ENCODE peak calls at places on chromosomes 11 and 22, in five cellular contexts. C, M, I, T and A are unnamed samples.

GRCh38 chr22:24482586-24482985 is 12.5 kb upstream of the UPB1 start:
- DNase-seq in M (no peak), I (peak; percentile 85), C (peak; percentile 94), T (no peak), A (peak; percentile 72)

GRCh38 chr11:120255519-120255866 is 15.6 kb downstream of the POU2F3 start:
- DNase-seq in I (no peak), M (no peak), C (no peak), T (no peak), A (no peak)

GRCh38 chr22:37379085-37379484 is 48.2 kb downstream of the ELFN2 start:
- DNase-seq in T (peak; percentile 32), M (peak; percentile 16), C (no peak), I (no peak), A (no peak)

GRCh38 chr11:20226936-20227335 is 66.7 kb upstream of the DBX1 start:
- DNase-seq in T (no peak), M (no peak), C (no peak), I (no peak), A (peak; percentile 73)

GRCh38 chr11:68659158-68659921 is 25.0 kb upstream of the GAL start:
- DNase-seq in I (peak; percentile 100), M (peak; percentile 66), T (no peak), C (peak; percentile 95), A (peak; percentile 99)

GRCh38 chr11:125950696-125951645 is 5.1 kb downstream of the VSIG10L2 start:
- DNase-seq in C (no peak), I (peak; percentile 9), M (peak; percentile 50), T (no peak), A (peak; percentile 85)

GRCh38 chr11:79940165-79940564 is 499.3 kb upstream of the TENM4 start:
- DNase-seq in T (peak; percentile 10), C (peak; percentile 5), I (no peak), M (peak; percentile 65), A (peak; percentile 13)

GRCh38 chr11:70244698-70245097 is 25.8 kb upstream of the PPFIA1 start:
- DNase-seq in M (peak; percentile 69), C (peak; percentile 98), T (no peak), I (peak; percentile 97), A (peak; percentile 83)

GRCh38 chr11:123461164-123461563 is 31.1 kb downstream of the GRAMD1B start:
- DNase-seq in I (no peak), C (no peak), M (no peak), T (no peak), A (no peak)

GRCh38 chr11:37504066-37504611 is 906.1 kb upstream of the RAG2 start:
- DNase-seq in M (peak; percentile 39), T (no peak), I (peak; percentile 88), C (peak; percentile 98), A (peak; percentile 88)

GRCh38 chr11:45455536-45455935 is 169.4 kb upstream of the SYT13 start:
- DNase-seq in M (no peak), C (no peak), I (peak; percentile 6), T (no peak), A (peak; percentile 56)

GRCh38 chr11:86523738-86524602 is 148.4 kb downstream of the ME3 start:
- DNase-seq in M (peak; percentile 62), I (peak; percentile 96), C (peak; percentile 98), T (no peak), A (peak; percentile 90)

GRCh38 chr11:111737877-111738205 is 28.3 kb downstream of the PPP2R1B start:
- DNase-seq in M (no peak), I (peak; percentile 52), C (no peak), T (no peak), A (peak; percentile 45)

GRCh38 chr11:121958978-121959340 is 157.1 kb downstream of the BLID start:
- DNase-seq in M (no peak), T (no peak), C (peak; percentile 2), I (no peak), A (no peak)

GRCh38 chr22:38398609-38399401 is 56.2 kb downstream of the KCNJ4 start:
- DNase-seq in I (peak; percentile 75), M (peak; percentile 89), C (peak; percentile 68), T (peak; percentile 94), A (peak; percentile 55)

GRCh38 chr11:64569300-64569970 is 21.6 kb upstream of the SLC22A12 start:
- DNase-seq in C (no peak), M (no peak), I (no peak), T (no peak), A (no peak)

GRCh38 chr11:61637287-61637686 is 42.9 kb upstream of the DAGLA start:
- DNase-seq in I (no peak), T (no peak), M (no peak), C (peak; percentile 5), A (no peak)

GRCh38 chr11:58844600-58844999 is at the start of gene GLYATL2:
- DNase-seq in I (no peak), C (no peak), T (no peak), M (no peak), A (no peak)

GRCh38 chr11:32511926-32512325 is 71.7 kb upstream of the EIF3M start:
- DNase-seq in C (no peak), T (no peak), M (no peak), I (peak; percentile 32), A (no peak)

GRCh38 chr11:106062592-106062949 is 14.6 kb downstream of the KBTBD3 start:
- DNase-seq in C (no peak), I (no peak), T (no peak), M (no peak), A (no peak)

GRCh38 chr11:24872912-24873311 is 376.1 kb downstream of the LUZP2 start:
- DNase-seq in T (no peak), C (no peak), I (peak; percentile 83), M (no peak), A (no peak)

GRCh38 chr11:100273066-100273815 is 413.8 kb upstream of the ARHGAP42 start:
- DNase-seq in T (no peak), M (no peak), C (no peak), I (no peak), A (no peak)

DNA sequence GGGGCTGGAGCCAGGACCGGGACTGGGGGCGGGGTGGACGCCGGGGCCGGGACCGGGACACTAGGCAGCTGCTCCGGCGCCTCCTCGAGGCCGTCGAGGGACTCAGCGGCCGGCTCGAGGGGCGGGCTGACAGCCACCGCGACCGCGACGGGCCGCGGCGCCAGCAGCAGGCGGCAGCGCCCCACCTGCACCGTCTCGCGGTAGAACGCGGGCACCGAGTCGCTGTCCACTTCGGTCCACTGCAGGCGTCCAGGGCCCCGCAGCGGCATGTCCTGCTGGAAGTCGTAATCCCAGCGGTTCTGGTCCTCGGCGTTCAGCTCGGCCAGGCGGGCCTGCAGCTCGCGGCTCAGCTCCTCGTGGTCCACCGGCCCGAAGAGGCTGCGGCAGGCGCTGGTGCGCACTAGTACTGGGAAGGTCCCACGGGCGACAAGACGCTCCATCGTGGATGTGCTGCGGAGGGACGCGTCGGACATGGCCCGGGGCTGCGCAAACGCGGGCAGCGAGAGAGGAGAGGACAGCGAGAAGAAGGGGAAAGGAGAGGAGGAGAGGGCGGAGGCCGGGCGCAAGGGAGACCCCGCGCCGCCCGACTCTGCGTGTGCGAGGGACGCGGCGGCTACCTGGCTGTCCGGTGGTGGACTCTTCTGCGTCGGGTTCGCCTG is 429 bp downstream of the CDKN1C start:
- DNase-seq in I (peak; percentile 64), T (peak; percentile 64), M (peak; percentile 60), C (peak; percentile 47), A (peak; percentile 16)
- TF ChIP-seq CTCF in I (no peak), T (no peak), M (no peak), C (peak; percentile 33), A (no peak)

DNA sequence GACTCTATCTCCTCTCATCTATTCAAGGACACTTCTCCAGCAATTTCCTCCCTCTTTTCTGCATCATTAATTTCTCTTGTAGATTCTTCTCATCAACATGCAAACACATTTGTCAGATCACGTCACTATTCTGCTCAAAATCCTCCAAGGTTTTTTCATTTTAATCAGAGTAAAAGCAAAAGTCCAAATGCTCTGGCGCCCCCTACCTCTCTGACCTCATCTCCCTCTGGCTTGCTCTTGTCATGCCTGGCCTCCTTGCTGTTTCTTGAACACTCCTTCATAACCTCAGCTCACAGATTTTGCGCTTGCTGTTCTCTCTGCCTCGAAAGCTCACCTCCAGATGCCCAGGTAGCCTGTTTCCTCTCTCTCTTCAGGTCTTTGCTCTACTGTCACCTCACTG is 22.4 kb downstream of the RTCB start:
- DNase-seq in C (no peak), T (peak; percentile 42), I (peak; percentile 44), M (no peak), A (peak; percentile 28)
- TF ChIP-seq CTCF in C (peak; percentile 35), T (peak; percentile 46), I (peak; percentile 71), M (peak; percentile 55), A (peak; percentile 54)

GRCh38 chr22:19554834-19555404 is 30.7 kb upstream of the CLDN5 start:
- DNase-seq in T (peak; percentile 17), I (peak; percentile 55), M (peak; percentile 54), C (peak; percentile 10), A (peak; percentile 14)
- TF ChIP-seq CTCF in T (no peak), I (peak; percentile 58), M (peak; percentile 21), C (no peak), A (no peak)

DNA sequence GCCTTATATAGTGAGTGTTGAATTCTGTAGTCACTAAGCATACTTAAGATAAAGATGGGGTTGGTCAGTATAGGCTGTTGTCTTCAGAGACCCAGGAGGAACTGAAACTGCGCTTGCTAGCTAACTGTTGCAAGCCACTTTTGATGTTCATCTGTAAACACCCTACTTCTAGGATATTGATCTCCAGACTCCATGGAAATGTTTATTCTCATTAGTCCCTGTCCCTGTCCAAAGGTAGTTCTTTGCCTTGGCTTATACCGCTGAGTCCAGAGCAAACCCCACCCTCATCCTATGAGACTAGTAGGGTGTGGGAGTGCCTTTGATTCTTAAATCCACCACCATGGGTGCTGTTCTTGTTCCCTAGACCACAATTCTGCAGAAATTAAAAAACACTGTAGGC is 36.4 kb downstream of the DEPDC5 start:
- DNase-seq in I (no peak), T (no peak), C (no peak), M (no peak), A (no peak)
- TF ChIP-seq CTCF in I (no peak), T (no peak), C (no peak), M (no peak), A (no peak)

GRCh38 chr11:12854829-12855228 is 154.3 kb upstream of the RASSF10 start:
- DNase-seq in C (no peak), M (no peak), T (no peak), I (no peak), A (no peak)

GRCh38 chr11:12860827-12861226 is 148.3 kb upstream of the RASSF10 start:
- DNase-seq in I (peak; percentile 64), C (peak; percentile 71), T (no peak), M (no peak), A (no peak)

GRCh38 chr11:12859872-12860657 is 149.1 kb upstream of the RASSF10 start:
- DNase-seq in I (no peak), M (no peak), T (no peak), C (no peak), A (no peak)

GRCh38 chr11:12856338-12856737 is 152.8 kb upstream of the RASSF10 start:
- DNase-seq in I (no peak), C (no peak), M (no peak), T (no peak), A (no peak)

GRCh38 chr11:12857572-12857971 is 151.5 kb upstream of the RASSF10 start:
- DNase-seq in C (no peak), I (no peak), T (no peak), M (no peak), A (no peak)
- TF ChIP-seq CTCF in C (no peak), I (no peak), T (no peak), M (no peak), A (no peak)

GRCh38 chr11:118634435-118635236 is 27.2 kb downstream of the PHLDB1 start:
- DNase-seq in T (peak; percentile 79), C (peak; percentile 70), I (peak; percentile 78), M (no peak), A (peak; percentile 64)
- TF ChIP-seq CTCF in T (peak; percentile 18), C (no peak), I (no peak), M (no peak), A (no peak)